ENCODE peak calls at places on chromosomes 13 and 19, in five cellular contexts. F, V, B, W and Z are unnamed samples.

GRCh38 chr13:22801402-22802003 is 379.3 kb upstream of the SGCG start:
- DNase-seq in W (no peak), V (no peak), B (no peak), F (no peak), Z (no peak)

GRCh38 chr13:75704942-75705320 is 68.8 kb downstream of the LMO7 start:
- DNase-seq in F (peak; percentile 81), W (no peak), B (no peak), V (no peak), Z (no peak)

GRCh38 chr13:18962168-18962734 is 219.4 kb downstream of the TUBA3C start:
- DNase-seq in V (no peak), W (no peak), B (no peak), F (no peak), Z (no peak)

GRCh38 chr13:53200498-53201453 is 172.2 kb downstream of the OLFM4 start:
- DNase-seq in B (peak; percentile 13), W (no peak), F (peak; percentile 28), V (no peak), Z (peak; percentile 4)

GRCh38 chr13:108460043-108460442 is 169.4 kb upstream of the MYO16 start:
- DNase-seq in W (no peak), V (no peak), B (no peak), F (no peak), Z (no peak)

GRCh38 chr19:5897189-5897969 is 6.2 kb downstream of the NDUFA11 start:
- DNase-seq in V (no peak), W (no peak), F (no peak), B (no peak), Z (no peak)

GRCh38 chr13:56393549-56393948 is 747.2 kb upstream of the PRR20A start:
- DNase-seq in W (no peak), V (no peak), F (no peak), B (no peak), Z (no peak)

GRCh38 chr13:85278851-85279250 is 520.4 kb downstream of the SLITRK6 start:
- DNase-seq in W (no peak), B (no peak), F (no peak), V (no peak), Z (no peak)

GRCh38 chr19:19719798-19720197 is 13.1 kb downstream of the ZNF14 start:
- DNase-seq in W (no peak), B (no peak), F (no peak), V (peak; percentile 25), Z (no peak)

GRCh38 chr19:14116918-14117578 is 514 bp downstream of the PRKACA start:
- DNase-seq in F (no peak), W (no peak), B (peak; percentile 30), V (no peak), Z (no peak)

GRCh38 chr19:802497-802887 is 5.2 kb downstream of the PTBP1 start:
- DNase-seq in V (no peak), F (no peak), B (no peak), W (no peak), Z (no peak)
- H3K36me3 ChIP-seq in V (peaks cover 39% of the 10 kb centered on the region), F (no peaks in the 10 kb centered on the region), B (peaks cover 60% of the 10 kb centered on the region), W (peaks cover 73% of the 10 kb centered on the region), Z (peaks cover 65% of the 10 kb centered on the region)

GRCh38 chr19:29324717-29325116 is 111.8 kb upstream of the UQCRFS1 start:
- DNase-seq in F (no peak), B (no peak), V (no peak), W (peak; percentile 5), Z (no peak)

GRCh38 chr19:29323046-29323971 is 110.4 kb upstream of the UQCRFS1 start:
- DNase-seq in F (no peak), B (no peak), W (peak; percentile 26), V (no peak), Z (no peak)

GRCh38 chr19:29326351-29326750 is 113.4 kb upstream of the UQCRFS1 start:
- DNase-seq in V (no peak), W (peak; percentile 16), F (no peak), B (no peak), Z (no peak)

GRCh38 chr19:29325241-29325975 is 112.5 kb upstream of the UQCRFS1 start:
- DNase-seq in V (no peak), W (peak; percentile 26), B (no peak), F (no peak), Z (no peak)

GRCh38 chr19:29323972-29324680 is 111.2 kb upstream of the UQCRFS1 start:
- DNase-seq in F (no peak), B (no peak), V (no peak), W (peak; percentile 38), Z (no peak)
- H3K4me3 ChIP-seq in F (no peak overlapping the region), B (no peak overlapping the region), V (no peak overlapping the region), W (no peak overlapping the region), Z (no peak overlapping the region)

GRCh38 chr13:112078879-112079526 is 12.1 kb downstream of the SOX1 start:
- DNase-seq in W (no peak), F (no peak), V (no peak), B (no peak), Z (no peak)

GRCh38 chr13:112078216-112078615 is 11.3 kb downstream of the SOX1 start:
- DNase-seq in F (no peak), V (no peak), W (no peak), B (no peak), Z (no peak)

GRCh38 chr13:112074139-112074710 is 7.3 kb downstream of the SOX1 start:
- DNase-seq in F (no peak), V (no peak), B (no peak), W (no peak), Z (no peak)

GRCh38 chr13:112079696-112080095 is 12.7 kb downstream of the SOX1 start:
- DNase-seq in W (no peak), F (no peak), B (no peak), V (no peak), Z (no peak)

DNA sequence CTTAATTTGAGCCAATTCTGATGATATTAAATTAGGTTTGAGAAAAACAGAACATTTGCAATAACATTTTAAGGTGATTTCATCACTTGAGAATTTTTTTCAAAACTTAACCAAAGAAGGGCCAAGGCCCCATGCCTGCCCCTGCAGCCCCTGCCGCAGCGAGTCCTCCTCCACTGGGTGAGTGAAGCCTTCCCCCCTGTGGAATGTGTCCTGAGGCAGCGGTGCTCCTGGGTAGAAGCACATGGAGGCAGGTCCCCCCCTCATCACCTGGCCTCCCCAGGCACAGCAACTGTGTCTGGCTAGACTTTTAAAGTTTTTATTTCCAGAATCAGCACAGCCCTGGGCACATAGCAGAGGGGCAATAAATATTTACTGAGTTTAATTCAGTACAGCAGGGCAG is 10.8 kb downstream of the SOX1 start:
- DNase-seq in V (no peak), W (no peak), B (no peak), F (no peak), Z (no peak)
- H3K27me3 ChIP-seq in V (peaks cover 14% of the 10 kb centered on the region), W (peaks cover 37% of the 10 kb centered on the region), B (peaks cover 87% of the 10 kb centered on the region), F (peaks cover 84% of the 10 kb centered on the region), Z (no peaks in the 10 kb centered on the region)

GRCh38 chr13:48069573-48069972 is 25.3 kb downstream of the MED4 start:
- DNase-seq in V (no peak), F (no peak), W (no peak), B (no peak), Z (no peak)

GRCh38 chr13:48072787-48073186 is 22.1 kb downstream of the MED4 start:
- DNase-seq in B (no peak), W (no peak), F (no peak), V (no peak), Z (no peak)

GRCh38 chr13:48070942-48071341 is 24.0 kb downstream of the MED4 start:
- DNase-seq in B (no peak), W (no peak), F (no peak), V (no peak), Z (no peak)

GRCh38 chr13:48074006-48074405 is 20.9 kb downstream of the MED4 start:
- DNase-seq in B (no peak), V (no peak), F (no peak), W (no peak), Z (no peak)

GRCh38 chr13:48072304-48072703 is 22.6 kb downstream of the MED4 start:
- DNase-seq in V (no peak), B (no peak), W (no peak), F (no peak), Z (no peak)
- H3K36me3 ChIP-seq in V (peaks cover 48% of the 10 kb centered on the region), B (peaks cover 100% of the 10 kb centered on the region), W (peaks cover 93% of the 10 kb centered on the region), F (peaks cover 4% of the 10 kb centered on the region), Z (peaks cover 22% of the 10 kb centered on the region)

GRCh38 chr19:31378404-31378803 is 29.2 kb upstream of the TSHZ3 start:
- DNase-seq in F (peak; percentile 15), W (peak; percentile 67), V (no peak), B (peak; percentile 47), Z (no peak)
- H3K4me3 ChIP-seq in F (no peak overlapping the region), W (no peak overlapping the region), V (no peak overlapping the region), B (no peak overlapping the region), Z (no peak overlapping the region)

GRCh38 chr19:41928754-41929535 is 696 bp upstream of the ERFL start:
- DNase-seq in B (no peak), F (peak; percentile 55), V (peak; percentile 57), W (no peak), Z (no peak)

GRCh38 chr19:41926861-41927809 is 1.1 kb downstream of the ERFL start:
- DNase-seq in B (no peak), V (no peak), F (no peak), W (no peak), Z (no peak)

GRCh38 chr19:41929536-41930071 is 1.4 kb upstream of the ERFL start:
- DNase-seq in V (no peak), W (no peak), B (no peak), F (no peak), Z (no peak)

GRCh38 chr19:41927810-41928192 is 448 bp downstream of the ERFL start:
- DNase-seq in F (peak; percentile 39), B (no peak), V (no peak), W (no peak), Z (no peak)

DNA sequence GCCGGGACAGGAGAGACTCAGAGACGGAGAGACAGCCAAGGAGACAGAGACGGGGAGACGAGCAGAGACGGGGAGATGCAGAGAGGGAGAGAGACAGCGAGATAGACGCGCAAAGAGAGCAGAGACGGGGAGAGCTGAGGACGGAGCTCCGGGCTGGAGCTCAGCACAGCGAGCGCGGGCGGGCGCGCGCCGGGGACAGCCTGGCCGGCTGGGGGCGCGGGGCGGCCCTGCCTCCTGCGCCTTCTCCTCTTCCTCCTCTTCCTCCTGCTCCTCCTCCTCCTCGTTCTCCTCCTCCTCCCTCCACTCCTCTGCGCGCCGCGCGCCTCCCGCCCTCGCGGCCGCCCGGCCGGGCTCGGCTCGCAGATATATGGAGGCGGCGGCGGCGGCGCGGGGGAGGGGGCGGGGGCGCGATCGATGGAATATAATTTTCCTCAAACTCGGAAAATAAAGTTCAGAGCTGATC is at the start of gene ERFL:
- DNase-seq in V (no peak), B (no peak), W (no peak), F (no peak), Z (no peak)
- H3K27me3 ChIP-seq in V (no peaks in the 10 kb centered on the region), B (peaks cover 97% of the 10 kb centered on the region), W (peaks cover 73% of the 10 kb centered on the region), F (peaks cover 93% of the 10 kb centered on the region), Z (peaks cover 7% of the 10 kb centered on the region)

GRCh38 chr13:113078895-113079720 is 26.5 kb upstream of the F7 start:
- DNase-seq in W (no peak), F (no peak), V (no peak), B (no peak), Z (no peak)

GRCh38 chr13:113080361-113080831 is 25.2 kb upstream of the F7 start:
- DNase-seq in F (no peak), W (no peak), V (no peak), B (no peak), Z (no peak)

GRCh38 chr13:113076681-113077401 is 28.8 kb upstream of the F7 start:
- DNase-seq in B (no peak), W (no peak), F (no peak), V (no peak), Z (no peak)

GRCh38 chr13:113077566-113077952 is 28.0 kb upstream of the F7 start:
- DNase-seq in W (no peak), V (no peak), F (no peak), B (no peak), Z (no peak)

GRCh38 chr13:113077953-113078894 is 27.4 kb upstream of the F7 start:
- DNase-seq in B (no peak), V (no peak), W (no peak), F (no peak), Z (no peak)
- H3K36me3 ChIP-seq in B (peaks cover 62% of the 10 kb centered on the region), V (no peaks in the 10 kb centered on the region), W (peaks cover 15% of the 10 kb centered on the region), F (no peaks in the 10 kb centered on the region), Z (no peaks in the 10 kb centered on the region)